ENCODE peak calls at places on chromosomes 4 and X, in six cellular contexts. Y, D, Z, A, V and S are unnamed samples.

GRCh38 chrX:78375894-78376293 is 48.5 kb upstream of the CYSLTR1 start:
- DNase-seq in Y (no peak), D (no peak), Z (no peak), A (no peak), V (no peak), S (peak; percentile 25)

GRCh38 chr4:104763554-104764210 is 269.0 kb upstream of the CXXC4 start:
- DNase-seq in Y (no peak), D (no peak), Z (no peak), A (no peak), V (no peak), S (no peak)

GRCh38 chr4:143403551-143403816 is 66.8 kb downstream of the GAB1 start:
- DNase-seq in Y (no peak), D (no peak), Z (no peak), A (no peak), V (no peak), S (no peak)

GRCh38 chr4:2534904-2535385 is 1.5 kb upstream of the FAM193A start:
- DNase-seq in Y (no peak), D (no peak), Z (no peak), A (no peak), V (no peak), S (no peak)

GRCh38 chrX:54891573-54891972 is 29.1 kb upstream of the TRO start:
- DNase-seq in Y (peak; percentile 70), D (no peak), Z (no peak), A (peak; percentile 37), V (peak; percentile 31), S (peak; percentile 57)

GRCh38 chrX:8305336-8305735 is 134.3 kb upstream of the VCX2 start:
- DNase-seq in Y (no peak), D (no peak), Z (no peak), A (no peak), V (no peak), S (no peak)

GRCh38 chr4:48139688-48140087 is 5.6 kb upstream of the TXK start:
- DNase-seq in Y (no peak), D (no peak), Z (no peak), A (peak; percentile 48), V (no peak), S (no peak)

GRCh38 chrX:10098235-10098819 is 58.4 kb upstream of the CLCN4 start:
- DNase-seq in Y (no peak), D (no peak), Z (no peak), A (peak; percentile 21), V (no peak), S (no peak)

GRCh38 chr4:75248770-75249467 is 265.3 kb downstream of the RCHY1 start:
- DNase-seq in Y (peak; percentile 77), D (no peak), Z (no peak), A (no peak), V (no peak), S (no peak)

GRCh38 chr4:27079056-27079455 is 218.4 kb downstream of the STIM2 start:
- DNase-seq in Y (no peak), D (no peak), Z (no peak), A (no peak), V (no peak), S (no peak)

GRCh38 chrX:45404206-45404605 is 203.5 kb upstream of the DIPK2B start:
- DNase-seq in Y (no peak), D (no peak), Z (no peak), A (no peak), V (no peak), S (no peak)

GRCh38 chr4:113398441-113399143 is 349.1 kb downstream of the ANK2 start:
- DNase-seq in Y (no peak), D (no peak), Z (no peak), A (no peak), V (no peak), S (no peak)

GRCh38 chrX:37958493-37959211 is 47.7 kb upstream of the SYTL5 start:
- DNase-seq in Y (peak; percentile 0), D (no peak), Z (no peak), A (no peak), V (no peak), S (peak; percentile 6)

GRCh38 chr4:123200417-123200945 is 196.1 kb upstream of the SPRY1 start:
- DNase-seq in Y (no peak), D (no peak), Z (no peak), A (no peak), V (no peak), S (no peak)

GRCh38 chrX:38376747-38377146 is 24.3 kb downstream of the OTC start:
- DNase-seq in Y (no peak), D (no peak), Z (no peak), A (no peak), V (no peak), S (no peak)

GRCh38 chr4:2247128-2248043 is 5.5 kb upstream of the HAUS3 start:
- DNase-seq in Y (no peak), D (no peak), Z (no peak), A (peak; percentile 16), V (no peak), S (no peak)

GRCh38 chr4:158217763-158218162 is 7.5 kb downstream of the TMEM144 start:
- DNase-seq in Y (no peak), D (no peak), Z (no peak), A (no peak), V (no peak), S (no peak)

GRCh38 chr4:129514852-129515251 is 418.9 kb downstream of the C4orf33 start:
- DNase-seq in Y (no peak), D (no peak), Z (no peak), A (no peak), V (no peak), S (no peak)

GRCh38 chrX:70664726-70665125 is 220.1 kb downstream of the DLG3 start:
- DNase-seq in Y (peak; percentile 52), D (no peak), Z (no peak), A (no peak), V (no peak), S (peak; percentile 45)